ENCODE peak calls at places on chromosomes 4 and X, in five cellular contexts. R is fibroblast of villous mesenchyme, W is OCI-LY7, M is mucosa of descending colon, D is H7. T is an unnamed sample.

GRCh38 chr4:183600189-183600685 is 58.7 kb downstream of the RWDD4 start:
- DNase-seq in D (peak), M (no peak), W (peak), R (peak), T (peak)

GRCh38 chr4:38601244-38601915 is 62.6 kb upstream of the KLF3 start:
- DNase-seq in W (no peak), M (no peak), D (no peak), R (peak), T (peak)

GRCh38 chr4:24328711-24329110 is 255.6 kb downstream of the DHX15 start:
- DNase-seq in D (no peak), M (no peak), W (no peak), R (no peak), T (no peak)

GRCh38 chr4:166252487-166253402 is 379.7 kb downstream of the TLL1 start:
- DNase-seq in D (peak), M (no peak), W (peak), R (peak), T (peak)

GRCh38 chr4:71063711-71064110 is 70.3 kb downstream of the DCK start:
- DNase-seq in D (no peak), R (no peak), M (no peak), W (no peak), T (no peak)

GRCh38 chrX:111869639-111870034 is 6.3 kb upstream of the TRPC5OS start:
- DNase-seq in D (peak), M (no peak), R (peak), W (peak), T (peak)

GRCh38 chrX:122625821-122626220 is 558.3 kb upstream of the GRIA3 start:
- DNase-seq in D (no peak), M (no peak), W (no peak), R (peak), T (peak)

GRCh38 chr4:110637408-110638131 is 14.7 kb upstream of the PITX2 start:
- DNase-seq in M (no peak), D (peak), W (no peak), R (peak), T (no peak)

GRCh38 chrX:134365923-134366322 is 94.0 kb upstream of the HPRT1 start:
- DNase-seq in D (no peak), W (no peak), R (no peak), M (no peak), T (peak)

GRCh38 chrX:86696951-86697350 is 548.7 kb downstream of the DACH2 start:
- DNase-seq in R (no peak), M (no peak), D (no peak), W (no peak), T (no peak)

GRCh38 chrX:132622130-132622529 is 133.3 kb upstream of the MBNL3 start:
- DNase-seq in R (peak), D (no peak), W (no peak), M (no peak), T (peak)

GRCh38 chr4:98659106-98659592 is 738 bp upstream of the TSPAN5 start:
- DNase-seq in R (peak), D (peak), W (no peak), M (peak), T (peak)

GRCh38 chr4:98658287-98659105 is at the start of gene TSPAN5:
- DNase-seq in W (peak), D (peak), M (peak), R (peak), T (peak)

GRCh38 chr4:98657531-98658286 is 702 bp downstream of the TSPAN5 start:
- DNase-seq in M (peak), D (peak), W (no peak), R (peak), T (peak)

GRCh38 chr4:98653890-98654867 is 4.2 kb downstream of the TSPAN5 start:
- DNase-seq in R (peak), D (no peak), W (no peak), M (no peak), T (peak)

GRCh38 chr4:98656443-98656842 is 2.0 kb downstream of the TSPAN5 start:
- DNase-seq in D (no peak), M (no peak), R (no peak), W (no peak), T (no peak)
- H3K4me3 ChIP-seq in D (no peak), M (no peak), R (peak), W (no peak), T (no peak)

GRCh38 chr4:792729-793108 is 33.2 kb downstream of the CPLX1 start:
- DNase-seq in D (no peak), M (peak), R (no peak), W (peak), T (no peak)
- H3K4me3 ChIP-seq in D (no peak), M (no peak), R (no peak), W (peak), T (no peak)

GRCh38 chr4:3075652-3075981 is 1.1 kb downstream of the HTT start:
- DNase-seq in M (no peak), R (no peak), D (no peak), W (no peak), T (no peak)

GRCh38 chr4:3074078-3074845 is at the start of the genes HTT and HTT-AS:
- DNase-seq in W (peak), R (peak), D (peak), M (peak), T (peak)

GRCh38 chr4:3073158-3074077 is 920 bp downstream of the HTT-AS start:
- DNase-seq in M (no peak), R (no peak), W (no peak), D (no peak), T (no peak)

GRCh38 chr4:3077796-3078195 is 3.3 kb downstream of the HTT start:
- DNase-seq in M (no peak), D (no peak), W (peak), R (no peak), T (no peak)

DNA sequence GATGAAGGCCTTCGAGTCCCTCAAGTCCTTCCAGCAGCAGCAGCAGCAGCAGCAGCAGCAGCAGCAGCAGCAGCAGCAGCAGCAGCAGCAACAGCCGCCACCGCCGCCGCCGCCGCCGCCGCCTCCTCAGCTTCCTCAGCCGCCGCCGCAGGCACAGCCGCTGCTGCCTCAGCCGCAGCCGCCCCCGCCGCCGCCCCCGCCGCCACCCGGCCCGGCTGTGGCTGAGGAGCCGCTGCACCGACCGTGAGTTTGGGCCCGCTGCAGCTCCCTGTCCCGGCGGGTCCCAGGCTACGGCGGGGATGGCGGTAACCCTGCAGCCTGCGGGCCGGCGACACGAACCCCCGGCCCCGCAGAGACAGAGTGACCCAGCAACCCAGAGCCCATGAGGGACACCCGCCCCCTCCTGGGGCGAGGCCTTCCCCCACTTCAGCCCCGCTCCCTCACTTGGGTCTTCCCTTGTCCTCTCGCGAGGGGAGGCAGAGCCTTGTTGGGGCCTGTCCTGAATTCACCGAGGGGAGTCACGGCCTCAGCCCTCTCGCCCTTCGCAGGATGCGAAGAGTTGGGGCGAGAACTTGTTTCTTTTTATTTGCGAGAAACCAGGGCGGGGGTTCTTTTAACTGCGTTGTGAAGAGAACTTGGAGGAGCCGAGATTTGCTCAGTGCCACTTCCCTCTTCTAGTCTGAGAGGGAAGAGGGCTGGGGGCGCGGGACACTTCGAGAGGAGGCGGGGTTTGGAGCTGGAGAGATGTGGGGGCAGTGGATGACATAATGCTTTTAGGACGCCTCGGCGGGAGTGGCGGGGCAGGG is 568 bp downstream of the HTT start:
- DNase-seq in R (peak), D (peak), W (peak), M (peak), T (peak)
- H3K4me3 ChIP-seq in R (peak), D (peak), W (peak), M (peak), T (peak)

DNA sequence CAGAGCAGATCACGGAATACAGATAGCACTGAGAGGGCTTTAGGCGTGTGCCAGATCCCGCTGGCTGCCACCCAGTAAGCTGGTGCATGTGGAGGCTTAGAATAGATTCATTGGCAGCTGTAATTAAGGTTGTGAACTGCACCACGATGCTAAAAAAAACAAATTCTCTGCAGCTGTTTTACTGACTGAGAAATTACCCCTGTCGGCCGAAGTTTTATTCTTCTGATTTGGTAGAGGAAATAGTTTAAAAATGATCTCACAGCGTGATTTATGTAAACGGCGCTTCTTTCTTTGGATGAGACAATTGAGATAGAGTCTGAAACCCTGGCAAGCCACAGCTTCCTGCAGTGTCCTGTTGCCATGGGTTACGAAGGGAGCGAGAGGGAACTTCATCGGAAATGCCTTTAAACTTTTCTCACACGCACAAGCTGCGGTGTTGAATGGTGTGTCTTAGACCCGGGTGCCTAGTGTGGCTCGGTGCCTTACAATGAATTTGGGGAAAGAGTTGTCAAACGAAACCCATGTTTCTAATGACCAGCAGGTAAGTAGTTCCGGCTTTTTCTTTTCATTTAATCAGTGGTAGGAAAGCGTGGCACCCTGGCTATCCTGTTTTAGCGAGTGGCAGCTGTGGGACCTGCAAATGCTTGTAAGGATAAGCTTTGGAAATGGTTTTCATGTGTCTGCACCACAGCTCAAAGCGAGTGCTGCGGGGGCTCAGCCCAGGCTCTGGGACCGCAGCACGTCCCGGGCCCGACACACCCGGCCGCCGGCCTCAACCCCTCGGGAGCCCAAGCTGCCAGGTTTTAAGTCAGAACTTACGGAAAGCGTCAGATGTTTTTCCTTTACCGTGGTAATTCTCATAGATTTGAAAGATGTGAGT is 71.7 kb upstream of the HGFAC start:
- DNase-seq in R (peak), M (no peak), D (peak), W (no peak), T (peak)
- H3K4me3 ChIP-seq in R (peak), M (no peak), D (no peak), W (no peak), T (no peak)

GRCh38 chr4:76895619-76896018 is 2.3 kb downstream of the SOWAHB start:
- DNase-seq in W (no peak), R (no peak), M (no peak), D (no peak), T (no peak)

GRCh38 chr4:76897522-76898384 is at the start of gene SOWAHB:
- DNase-seq in R (no peak), D (peak), M (peak), W (no peak), T (peak)

GRCh38 chr4:76896048-76896447 is 1.9 kb downstream of the SOWAHB start:
- DNase-seq in R (no peak), W (no peak), M (no peak), D (no peak), T (no peak)

GRCh38 chr4:76898385-76898692 is 395 bp upstream of the SOWAHB start:
- DNase-seq in M (no peak), D (no peak), R (no peak), W (no peak), T (no peak)

GRCh38 chr4:76896731-76897521 is 1.0 kb downstream of the SOWAHB start:
- DNase-seq in D (peak), R (peak), W (no peak), M (peak), T (peak)
- H3K4me3 ChIP-seq in D (peak), R (peak), W (no peak), M (peak), T (peak)

DNA sequence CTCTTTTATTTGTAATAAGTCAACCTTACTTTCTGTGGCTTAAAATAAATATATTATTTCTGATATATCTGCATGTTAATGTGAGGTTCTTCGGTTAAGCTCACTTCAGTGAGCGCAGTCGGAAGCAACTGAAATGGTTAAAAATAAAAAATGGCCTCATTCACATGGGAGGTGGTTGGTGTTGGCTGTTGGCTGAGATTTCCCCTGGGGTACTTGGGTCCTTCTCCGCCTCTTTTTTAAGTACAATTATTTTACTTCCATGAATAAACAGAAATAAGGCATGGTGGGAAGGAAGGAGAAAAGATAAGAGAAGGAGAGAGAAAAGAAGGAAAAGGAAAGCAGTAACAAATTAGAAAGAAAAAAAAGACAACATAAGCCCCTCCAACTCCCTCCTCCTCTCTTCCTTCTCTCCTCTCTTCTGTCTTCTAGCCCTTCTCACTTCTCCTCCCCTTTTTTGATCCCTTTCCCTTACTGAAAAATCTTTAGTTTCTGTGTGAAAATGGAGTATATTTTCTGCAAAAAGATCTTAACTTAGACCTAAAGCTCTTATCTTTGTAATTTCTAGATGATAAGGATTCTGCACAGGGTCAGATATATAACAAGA is 19.7 kb upstream of the CXCL3 start:
- DNase-seq in W (no peak), R (no peak), M (no peak), D (no peak), T (no peak)
- H3K4me3 ChIP-seq in W (no peak), R (no peak), M (no peak), D (no peak), T (no peak)

DNA sequence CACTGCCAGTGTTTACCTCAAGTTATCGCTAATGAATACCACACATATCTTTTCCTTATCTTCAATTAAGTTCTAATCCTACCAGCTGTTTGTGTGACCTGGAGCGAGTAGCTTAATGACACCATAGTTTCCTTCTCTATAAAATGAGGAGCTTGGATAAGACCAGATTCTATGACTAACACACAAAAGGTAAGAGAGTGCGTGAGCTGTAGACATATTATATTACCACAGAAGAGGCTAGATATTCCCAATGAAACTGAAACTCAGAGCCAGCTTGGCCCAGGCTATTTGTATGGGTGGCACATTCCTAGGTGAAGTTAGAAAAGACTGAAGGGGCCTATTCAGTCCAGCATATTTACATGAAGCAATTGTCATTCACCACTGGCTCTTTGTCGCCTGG is 30.2 kb downstream of the ASB5 start:
- DNase-seq in W (no peak), M (no peak), D (no peak), R (peak), T (peak)
- H3K4me3 ChIP-seq in W (no peak), M (no peak), D (no peak), R (no peak), T (no peak)

GRCh38 chr4:74097631-74098550 is 1.1 kb downstream of the CXCL2 start:
- DNase-seq in M (peak), D (no peak), W (no peak), R (no peak), T (no peak)
- H3K4me3 ChIP-seq in M (no peak), D (peak), W (no peak), R (peak), T (peak)